ENCODE peak calls at places on chromosome 2, in four cellular contexts. Y is K562, F is A549, R is H1. I is an unnamed sample.
A peak's percentile ranks its signal among the peaks of the same experiment; 100 is the strongest.

GRCh38 chr2:172438741-172439508 is 11.5 kb downstream of the ITGA6 start:
- DNase-seq in F (peak; percentile 74), Y (no peak), R (no peak), I (no peak)

GRCh38 chr2:82120120-82120519 is 1815.6 kb upstream of the LRRTM1 start:
- DNase-seq in Y (no peak), R (no peak), F (no peak), I (no peak)

GRCh38 chr2:189763908-189764661 is 1.5 kb upstream of the OSGEPL1 start:
- DNase-seq in F (peak; percentile 10), Y (no peak), R (no peak), I (peak; percentile 10)

GRCh38 chr2:25132296-25132630 is 36.1 kb downstream of the POMC start:
- DNase-seq in F (no peak), Y (no peak), R (no peak), I (no peak)

GRCh38 chr2:143420313-143420712 is 291.1 kb downstream of the ARHGAP15 start:
- DNase-seq in Y (no peak), R (no peak), F (no peak), I (no peak)

GRCh38 chr2:9416962-9417316 is 6.4 kb downstream of the ITGB1BP1 start:
- DNase-seq in R (no peak), Y (peak; percentile 26), F (no peak), I (no peak)

GRCh38 chr2:212114489-212114888 is 424.1 kb downstream of the ERBB4 start:
- DNase-seq in Y (no peak), F (no peak), R (no peak), I (no peak)

GRCh38 chr2:197191177-197191947 is 119.2 kb downstream of the ANKRD44 start:
- DNase-seq in Y (peak; percentile 26), F (peak; percentile 44), R (no peak), I (peak; percentile 40)

GRCh38 chr2:246489-247145 is 17.2 kb downstream of the SH3YL1 start:
- DNase-seq in Y (peak; percentile 20), R (no peak), F (peak; percentile 71), I (peak; percentile 81)

GRCh38 chr2:176188218-176188968 is at the start of gene HOXD1:
- DNase-seq in Y (peak; percentile 53), R (no peak), F (peak; percentile 57), I (peak; percentile 71)

GRCh38 chr2:225398372-225398771 is 1.1 kb upstream of the NYAP2 start:
- DNase-seq in R (no peak), Y (no peak), F (no peak), I (no peak)

GRCh38 chr2:68387408-68388350 is 22.6 kb downstream of the PLEK start:
- DNase-seq in R (no peak), Y (no peak), F (no peak), I (no peak)

GRCh38 chr2:68385907-68386287 is 20.8 kb downstream of the PLEK start:
- DNase-seq in Y (no peak), R (no peak), F (no peak), I (no peak)

GRCh38 chr2:68385232-68385906 is 20.3 kb downstream of the PLEK start:
- DNase-seq in F (no peak), R (no peak), Y (no peak), I (no peak)

GRCh38 chr2:68384485-68385107 is 19.5 kb downstream of the PLEK start:
- DNase-seq in F (no peak), Y (no peak), R (no peak), I (no peak)

GRCh38 chr2:68386362-68386761 is 21.3 kb downstream of the PLEK start:
- DNase-seq in R (no peak), Y (no peak), F (no peak), I (no peak)
- TF ChIP-seq EP300 in R (no peak), Y (no peak), F (no peak), I (no peak)

GRCh38 chr2:120108749-120109148 is 95.9 kb downstream of the EPB41L5 start:
- DNase-seq in Y (no peak), R (no peak), F (no peak), I (no peak)
- TF ChIP-seq PHF8 in Y (no peak), R (no peak), F (no peak), I (no peak)

GRCh38 chr2:60719331-60719730 is 36.7 kb upstream of the PAPOLG start:
- DNase-seq in F (no peak), Y (no peak), R (no peak), I (no peak)

DNA sequence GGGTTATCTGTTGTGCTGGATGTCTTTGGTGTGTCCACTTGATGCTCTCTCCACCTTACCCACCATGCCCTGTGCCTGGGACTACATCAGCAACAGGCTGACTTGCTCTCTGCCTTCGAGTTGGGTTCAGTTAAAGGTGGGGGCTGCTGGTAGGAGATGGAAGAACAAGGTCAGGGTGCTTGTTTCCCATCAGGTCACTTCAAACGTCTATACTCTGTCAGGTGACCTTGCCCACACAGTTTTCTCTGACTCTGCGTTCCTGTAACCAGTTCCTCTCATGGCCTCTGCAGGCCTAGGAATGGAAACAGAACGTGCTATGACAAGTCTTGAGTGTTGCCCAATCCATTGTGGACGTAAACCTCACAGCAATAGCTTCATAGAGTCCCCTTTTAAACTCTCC is 38.4 kb upstream of the PAPOLG start:
- DNase-seq in Y (no peak), F (no peak), R (no peak), I (peak; percentile 24)
- TF ChIP-seq EP300 in Y (no peak), F (no peak), R (no peak), I (no peak)

GRCh38 chr2:231877533-231878456 is 48.4 kb downstream of the NPPC start:
- DNase-seq in R (no peak), F (peak; percentile 55), Y (no peak), I (peak; percentile 53)
- TF ChIP-seq PHF8 in R (no peak), F (no peak), Y (no peak), I (no peak)

DNA sequence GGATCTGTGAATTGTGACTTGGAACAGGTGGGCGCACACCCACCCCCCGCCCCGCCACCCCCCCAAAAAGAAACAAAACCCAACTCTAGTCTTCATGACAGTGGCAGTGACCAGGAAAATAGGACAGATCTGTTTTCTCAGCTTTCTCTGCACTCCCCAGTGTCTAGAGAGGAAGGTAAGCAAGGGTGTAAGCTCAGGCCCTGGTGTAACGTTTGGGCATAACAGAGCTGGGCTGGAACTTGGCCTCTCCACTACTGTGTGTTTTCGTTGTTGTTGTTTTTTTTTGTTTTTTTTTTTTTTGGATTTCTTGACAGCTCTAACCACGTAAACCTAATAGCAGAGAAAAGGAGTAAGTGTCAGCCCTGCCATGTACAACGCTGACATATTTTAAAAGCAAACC is 1160.8 kb downstream of the DPP10 start:
- DNase-seq in Y (no peak), F (no peak), R (no peak), I (no peak)
- TF ChIP-seq EP300 in Y (no peak), F (no peak), R (no peak), I (no peak)

DNA sequence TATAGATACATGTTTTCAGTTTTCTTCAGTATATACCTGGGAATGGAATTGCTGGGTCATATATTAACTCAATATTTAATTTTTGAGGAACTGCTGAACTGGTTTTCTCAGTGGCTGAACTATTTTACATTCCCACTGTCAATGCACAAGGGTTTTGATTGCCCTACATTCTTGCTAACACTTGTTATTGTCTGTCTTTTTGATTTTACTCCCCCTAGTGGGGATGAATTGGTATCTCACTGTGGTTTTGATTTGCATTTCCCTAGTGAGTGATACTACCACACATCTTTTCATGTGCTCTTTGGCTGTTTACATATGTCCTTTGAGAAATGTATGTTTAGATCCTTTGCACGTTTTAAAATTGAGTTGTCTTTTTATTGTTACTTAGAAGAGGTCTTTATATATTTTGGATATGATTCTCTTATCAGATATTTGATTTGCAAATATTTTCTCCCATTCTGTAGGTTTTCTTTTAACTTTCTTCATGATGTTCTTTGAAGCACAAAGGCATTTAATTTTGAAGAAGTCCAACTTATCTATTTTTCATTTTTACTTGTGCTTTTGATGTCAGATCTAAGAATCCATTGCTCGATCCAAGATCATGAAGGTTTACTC is 36.2 kb downstream of the ASB1 start:
- DNase-seq in Y (peak; percentile 41), F (peak; percentile 64), R (no peak), I (peak; percentile 77)
- TF ChIP-seq PHF8 in Y (no peak), F (no peak), R (no peak), I (no peak)

GRCh38 chr2:14936436-14936835 is 303.9 kb downstream of the LRATD1 start:
- DNase-seq in Y (no peak), R (no peak), F (no peak), I (no peak)
- TF ChIP-seq EP300 in Y (no peak), R (no peak), F (no peak), I (no peak)

DNA sequence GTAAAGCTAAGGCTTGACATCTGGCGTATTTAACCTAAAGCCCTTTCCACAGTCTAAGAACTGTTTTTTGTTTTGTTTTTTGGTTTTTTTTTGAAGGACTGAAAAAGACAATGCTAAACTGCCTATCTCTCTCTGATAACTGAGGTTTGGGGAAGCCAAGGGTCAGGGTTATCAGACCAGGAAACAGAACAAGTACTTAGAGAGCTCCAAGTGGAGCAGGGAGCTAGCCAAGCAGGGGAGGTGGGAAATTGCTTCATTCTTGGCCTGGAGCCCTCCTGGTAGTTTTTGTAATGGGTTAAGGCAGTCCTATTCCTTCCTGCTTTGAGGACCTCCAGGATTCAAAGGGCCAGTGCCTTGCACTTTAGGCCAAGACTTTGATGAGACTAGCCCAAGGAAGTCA is 154.3 kb upstream of the LTBP1 start:
- DNase-seq in R (no peak), Y (no peak), F (no peak), I (no peak)
- TF ChIP-seq PHF8 in R (no peak), Y (no peak), F (no peak), I (no peak)

GRCh38 chr2:234189230-234189629 is 138.7 kb downstream of the SPP2 start:
- DNase-seq in F (no peak), Y (no peak), R (peak; percentile 7), I (no peak)

GRCh38 chr2:234189786-234190185 is 139.3 kb downstream of the SPP2 start:
- DNase-seq in F (no peak), R (no peak), Y (no peak), I (no peak)

GRCh38 chr2:234191819-234192407 is 141.4 kb downstream of the SPP2 start:
- DNase-seq in F (peak; percentile 74), Y (no peak), R (no peak), I (no peak)

GRCh38 chr2:234195516-234195915 is 145.0 kb downstream of the SPP2 start:
- DNase-seq in R (no peak), F (no peak), Y (no peak), I (no peak)

GRCh38 chr2:234193977-234194563 is 143.6 kb downstream of the SPP2 start:
- DNase-seq in R (no peak), F (peak; percentile 76), Y (no peak), I (no peak)
- TF ChIP-seq EP300 in R (no peak), F (peak; percentile 66), Y (no peak), I (no peak)